ENCODE peak calls at places on chromosomes 13 and 19, in five cellular contexts. One of them, this sample, is unnamed.

GRCh38 chr13:97125810-97126738 is 96.1 kb upstream of the MBNL2 start:
- DNase-seq in pancreas: no peak
- DNase-seq in fibroblast of pulmonary artery: peak; percentile 49
- DNase-seq in RWPE2: peak; percentile 73
- DNase-seq in GM23338: no peak
- DNase-seq in this sample: no peak

GRCh38 chr13:85261757-85262346 is 537.4 kb downstream of the SLITRK6 start:
- DNase-seq in pancreas: no peak
- DNase-seq in fibroblast of pulmonary artery: peak; percentile 38
- DNase-seq in RWPE2: no peak
- DNase-seq in GM23338: peak; percentile 11
- DNase-seq in this sample: no peak

GRCh38 chr13:44188257-44188656 is 185.4 kb upstream of the SERP2 start:
- DNase-seq in pancreas: no peak
- DNase-seq in fibroblast of pulmonary artery: peak; percentile 63
- DNase-seq in RWPE2: peak; percentile 77
- DNase-seq in GM23338: no peak
- DNase-seq in this sample: no peak

GRCh38 chr19:38194061-38194701 is 29.8 kb downstream of the DPF1 start:
- DNase-seq in pancreas: no peak
- DNase-seq in fibroblast of pulmonary artery: no peak
- DNase-seq in RWPE2: no peak
- DNase-seq in GM23338: no peak
- DNase-seq in this sample: no peak

GRCh38 chr13:51590966-51591627 is 6.8 kb downstream of the WDFY2 start:
- DNase-seq in pancreas: peak; percentile 26
- DNase-seq in fibroblast of pulmonary artery: peak; percentile 96
- DNase-seq in RWPE2: no peak
- DNase-seq in GM23338: peak; percentile 33
- DNase-seq in this sample: peak; percentile 81

GRCh38 chr13:57557979-57558529 is 73.5 kb upstream of the PCDH17 start:
- DNase-seq in pancreas: no peak
- DNase-seq in fibroblast of pulmonary artery: peak; percentile 11
- DNase-seq in RWPE2: no peak
- DNase-seq in GM23338: peak; percentile 80
- DNase-seq in this sample: peak; percentile 21

GRCh38 chr19:7751157-7751783 is 3.9 kb upstream of the CD209 start:
- DNase-seq in pancreas: no peak
- DNase-seq in fibroblast of pulmonary artery: peak; percentile 4
- DNase-seq in RWPE2: no peak
- DNase-seq in GM23338: no peak
- DNase-seq in this sample: no peak

GRCh38 chr13:112722433-112723250 is 32.8 kb downstream of the ATP11A start:
- DNase-seq in pancreas: peak; percentile 74
- DNase-seq in fibroblast of pulmonary artery: peak; percentile 88
- DNase-seq in RWPE2: peak; percentile 27
- DNase-seq in GM23338: peak; percentile 44
- DNase-seq in this sample: peak; percentile 70

GRCh38 chr13:86792153-86792651 is 879.0 kb upstream of the SLITRK5 start:
- DNase-seq in pancreas: no peak
- DNase-seq in fibroblast of pulmonary artery: no peak
- DNase-seq in RWPE2: no peak
- DNase-seq in GM23338: peak; percentile 44
- DNase-seq in this sample: no peak
- H3K4me3 ChIP-seq in pancreas: no peak overlapping the region
- H3K4me3 ChIP-seq in fibroblast of pulmonary artery: no peak overlapping the region
- H3K4me3 ChIP-seq in RWPE2: no peak overlapping the region
- H3K4me3 ChIP-seq in GM23338: no peak overlapping the region
- H3K4me3 ChIP-seq in this sample: no peak overlapping the region

GRCh38 chr13:23621316-23621645 is 51.1 kb downstream of the TNFRSF19 start:
- DNase-seq in pancreas: no peak
- DNase-seq in fibroblast of pulmonary artery: peak; percentile 61
- DNase-seq in RWPE2: no peak
- DNase-seq in GM23338: no peak
- DNase-seq in this sample: no peak
- TF ChIP-seq CTCF in pancreas: no peak
- TF ChIP-seq CTCF in fibroblast of pulmonary artery: no peak
- TF ChIP-seq CTCF in RWPE2: no peak
- TF ChIP-seq CTCF in GM23338: no peak
- TF ChIP-seq CTCF in this sample: no peak

DNA sequence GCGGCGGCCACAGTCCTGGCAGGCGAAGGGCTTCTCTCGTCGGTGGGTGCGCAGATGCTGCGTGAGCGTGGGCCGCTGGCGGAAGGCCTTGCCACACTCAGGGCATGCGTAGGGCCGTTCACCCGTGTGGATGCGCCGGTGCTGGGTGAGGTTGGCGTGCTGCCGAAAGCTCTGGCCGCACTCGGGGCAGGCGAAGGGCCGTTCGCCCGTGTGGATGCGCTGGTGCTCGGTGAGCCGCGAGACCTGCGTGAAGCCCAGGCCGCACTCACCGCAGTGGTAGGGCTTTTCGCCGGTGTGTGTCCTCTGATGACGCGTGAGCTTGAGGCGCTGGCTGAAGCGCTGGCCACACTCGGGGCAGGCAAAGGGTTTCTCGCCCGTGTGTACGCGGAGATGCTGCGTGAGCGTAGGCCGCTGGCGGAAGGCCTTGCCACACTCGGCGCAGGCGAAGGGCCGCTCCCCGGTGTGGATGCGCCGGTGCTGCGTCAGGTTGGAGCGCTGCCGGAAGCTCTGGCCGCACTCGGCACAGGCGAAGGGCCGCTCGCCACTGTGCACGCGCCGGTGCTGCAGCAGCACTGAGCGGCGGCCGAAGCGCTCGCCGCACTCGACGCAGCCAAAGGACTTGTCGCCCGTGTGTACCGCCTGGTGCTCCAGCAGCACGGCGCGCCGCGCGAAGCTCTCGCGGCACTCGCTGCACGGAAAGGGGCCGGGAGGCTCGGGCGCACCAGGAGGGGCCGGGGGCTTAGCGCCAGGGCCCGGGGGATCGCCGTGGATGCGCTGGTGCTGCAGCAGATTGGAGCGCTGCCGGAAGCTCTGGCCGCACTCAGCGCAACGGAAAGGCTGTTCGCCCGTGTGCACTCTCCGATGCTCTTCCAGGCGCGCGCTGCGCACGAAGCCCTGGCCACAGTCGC is 4.0 kb upstream of the UBE2M start:
- DNase-seq in pancreas: no peak
- DNase-seq in fibroblast of pulmonary artery: peak; percentile 50
- DNase-seq in RWPE2: no peak
- DNase-seq in GM23338: peak; percentile 78
- DNase-seq in this sample: no peak
- H3K4me3 ChIP-seq in pancreas: peak overlapping the region; percentile 32
- H3K4me3 ChIP-seq in fibroblast of pulmonary artery: peak overlapping the region; percentile 37
- H3K4me3 ChIP-seq in RWPE2: peak overlapping the region; percentile 29
- H3K4me3 ChIP-seq in GM23338: peak overlapping the region; percentile 65
- H3K4me3 ChIP-seq in this sample: peak overlapping the region; percentile 52

GRCh38 chr19:14317157-14317556 is 64.1 kb upstream of the ADGRE5 start:
- DNase-seq in pancreas: no peak
- DNase-seq in fibroblast of pulmonary artery: no peak
- DNase-seq in RWPE2: no peak
- DNase-seq in GM23338: no peak
- DNase-seq in this sample: no peak
- TF ChIP-seq CTCF in pancreas: no peak
- TF ChIP-seq CTCF in fibroblast of pulmonary artery: no peak
- TF ChIP-seq CTCF in RWPE2: no peak
- TF ChIP-seq CTCF in GM23338: no peak
- TF ChIP-seq CTCF in this sample: no peak

GRCh38 chr19:9313756-9314155 is 4.1 kb upstream of the ZNF699 start:
- DNase-seq in pancreas: no peak
- DNase-seq in fibroblast of pulmonary artery: no peak
- DNase-seq in RWPE2: no peak
- DNase-seq in GM23338: no peak
- DNase-seq in this sample: no peak

GRCh38 chr19:9306443-9306842 is 3.2 kb downstream of the ZNF699 start:
- DNase-seq in pancreas: no peak
- DNase-seq in fibroblast of pulmonary artery: peak; percentile 39
- DNase-seq in RWPE2: no peak
- DNase-seq in GM23338: no peak
- DNase-seq in this sample: no peak

GRCh38 chr19:9309139-9309973 is at the start of gene ZNF699:
- DNase-seq in pancreas: peak; percentile 94
- DNase-seq in fibroblast of pulmonary artery: peak; percentile 98
- DNase-seq in RWPE2: peak; percentile 99
- DNase-seq in GM23338: peak; percentile 99
- DNase-seq in this sample: peak; percentile 91

GRCh38 chr19:9309974-9310446 is 372 bp upstream of the ZNF699 start:
- DNase-seq in pancreas: peak; percentile 72
- DNase-seq in fibroblast of pulmonary artery: peak; percentile 93
- DNase-seq in RWPE2: peak; percentile 90
- DNase-seq in GM23338: peak; percentile 99
- DNase-seq in this sample: peak; percentile 77

GRCh38 chr19:9308091-9308490 is 1.5 kb downstream of the ZNF699 start:
- DNase-seq in pancreas: no peak
- DNase-seq in fibroblast of pulmonary artery: no peak
- DNase-seq in RWPE2: no peak
- DNase-seq in GM23338: no peak
- DNase-seq in this sample: no peak
- H3K4me3 ChIP-seq in pancreas: no peak overlapping the region
- H3K4me3 ChIP-seq in fibroblast of pulmonary artery: peak overlapping the region; percentile 77
- H3K4me3 ChIP-seq in RWPE2: peak overlapping the region; percentile 71
- H3K4me3 ChIP-seq in GM23338: peak overlapping the region; percentile 78
- H3K4me3 ChIP-seq in this sample: no peak overlapping the region

GRCh38 chr19:51799998-51800848 is 5.3 kb downstream of the FPR3 start:
- DNase-seq in pancreas: no peak
- DNase-seq in fibroblast of pulmonary artery: peak; percentile 99
- DNase-seq in RWPE2: no peak
- DNase-seq in GM23338: no peak
- DNase-seq in this sample: no peak

GRCh38 chr19:51800849-51801244 is 5.9 kb downstream of the FPR3 start:
- DNase-seq in pancreas: no peak
- DNase-seq in fibroblast of pulmonary artery: peak; percentile 57
- DNase-seq in RWPE2: no peak
- DNase-seq in GM23338: no peak
- DNase-seq in this sample: no peak

GRCh38 chr19:51798958-51799310 is 4.0 kb downstream of the FPR3 start:
- DNase-seq in pancreas: no peak
- DNase-seq in fibroblast of pulmonary artery: no peak
- DNase-seq in RWPE2: no peak
- DNase-seq in GM23338: no peak
- DNase-seq in this sample: no peak

GRCh38 chr19:51798127-51798526 is 3.2 kb downstream of the FPR3 start:
- DNase-seq in pancreas: no peak
- DNase-seq in fibroblast of pulmonary artery: no peak
- DNase-seq in RWPE2: no peak
- DNase-seq in GM23338: no peak
- DNase-seq in this sample: no peak

DNA sequence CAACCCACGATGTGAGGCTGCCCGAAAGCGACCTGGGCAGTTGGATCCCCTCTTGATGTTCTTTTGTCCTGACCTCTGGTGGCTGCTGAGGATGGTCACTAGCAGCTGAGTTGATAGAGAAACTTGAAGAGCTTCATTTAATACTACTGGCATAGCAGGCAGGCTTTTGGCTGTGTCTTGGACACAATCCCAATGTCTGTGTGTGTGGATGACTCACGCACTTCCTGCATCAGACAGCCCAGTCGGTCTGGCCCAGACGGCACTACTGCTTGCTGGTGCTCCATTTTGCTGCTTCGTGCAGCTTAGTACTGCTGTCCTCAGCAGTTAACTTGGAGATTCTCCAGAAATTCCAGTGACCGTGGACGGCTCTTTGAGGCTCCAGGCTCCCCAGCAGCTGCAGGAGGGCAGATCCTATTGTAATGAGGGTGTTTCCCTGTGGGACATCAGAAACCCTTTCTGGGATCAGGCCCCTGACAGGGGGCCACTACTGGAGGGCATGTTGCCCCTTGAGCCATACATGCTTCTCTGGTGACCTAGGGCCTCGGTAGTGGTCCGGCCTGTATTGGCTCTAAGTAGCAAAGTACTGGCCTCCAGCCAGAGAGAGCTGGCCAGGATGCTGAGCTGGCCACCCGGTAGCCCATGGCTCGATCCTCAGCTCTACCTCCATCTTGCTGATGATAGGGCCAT is 4.5 kb downstream of the FPR3 start:
- DNase-seq in pancreas: peak; percentile 38
- DNase-seq in fibroblast of pulmonary artery: peak; percentile 100
- DNase-seq in RWPE2: peak; percentile 85
- DNase-seq in GM23338: no peak
- DNase-seq in this sample: peak; percentile 91
- TF ChIP-seq CTCF in pancreas: no peak
- TF ChIP-seq CTCF in fibroblast of pulmonary artery: peak; percentile 31
- TF ChIP-seq CTCF in RWPE2: peak; percentile 8
- TF ChIP-seq CTCF in GM23338: no peak
- TF ChIP-seq CTCF in this sample: peak; percentile 24